ENCODE peak calls at places on chromosomes 5 and 9, in four cellular contexts. One of them, this sample, is unnamed. For H3K36me3, the result is how much of the 10 kb centered on the place peaks cover.

GRCh38 chr9:72871685-72872084 is 81.2 kb downstream of the ALDH1A1 start:
- DNase-seq in fibroblast of lung: no peak
- DNase-seq in PC-9: no peak
- DNase-seq in HCT116: peak
- DNase-seq in this sample: peak

GRCh38 chr5:73459366-73459765 is 10.8 kb upstream of the FOXD1 start:
- DNase-seq in fibroblast of lung: peak
- DNase-seq in HCT116: no peak
- DNase-seq in PC-9: no peak
- DNase-seq in this sample: no peak

GRCh38 chr5:9468070-9468388 is 77.8 kb downstream of the SEMA5A start:
- DNase-seq in fibroblast of lung: peak
- DNase-seq in PC-9: peak
- DNase-seq in HCT116: no peak
- DNase-seq in this sample: no peak

GRCh38 chr9:85443190-85443598 is 298.6 kb downstream of the AGTPBP1 start:
- DNase-seq in PC-9: no peak
- DNase-seq in fibroblast of lung: no peak
- DNase-seq in HCT116: no peak
- DNase-seq in this sample: no peak

GRCh38 chr9:121218357-121219027 is 16.8 kb upstream of the RAB14 start:
- DNase-seq in HCT116: no peak
- DNase-seq in fibroblast of lung: no peak
- DNase-seq in PC-9: no peak
- DNase-seq in this sample: no peak

GRCh38 chr9:121684381-121685145 is 33.1 kb downstream of the DAB2IP start:
- DNase-seq in PC-9: no peak
- DNase-seq in fibroblast of lung: no peak
- DNase-seq in HCT116: no peak
- DNase-seq in this sample: peak

GRCh38 chr9:33619666-33620404 is 95.8 kb downstream of the ANKRD18B start:
- DNase-seq in PC-9: peak
- DNase-seq in HCT116: peak
- DNase-seq in fibroblast of lung: peak
- DNase-seq in this sample: peak

GRCh38 chr9:36825179-36825578 is 208.9 kb downstream of the PAX5 start:
- DNase-seq in PC-9: no peak
- DNase-seq in fibroblast of lung: no peak
- DNase-seq in HCT116: no peak
- DNase-seq in this sample: no peak

GRCh38 chr5:81242906-81243436 is 9.8 kb downstream of the CKMT2 start:
- DNase-seq in fibroblast of lung: no peak
- DNase-seq in PC-9: no peak
- DNase-seq in HCT116: no peak
- DNase-seq in this sample: no peak

GRCh38 chr5:124655943-124656459 is 90.4 kb downstream of the ZNF608 start:
- DNase-seq in fibroblast of lung: peak
- DNase-seq in HCT116: peak
- DNase-seq in PC-9: peak
- DNase-seq in this sample: peak

DNA sequence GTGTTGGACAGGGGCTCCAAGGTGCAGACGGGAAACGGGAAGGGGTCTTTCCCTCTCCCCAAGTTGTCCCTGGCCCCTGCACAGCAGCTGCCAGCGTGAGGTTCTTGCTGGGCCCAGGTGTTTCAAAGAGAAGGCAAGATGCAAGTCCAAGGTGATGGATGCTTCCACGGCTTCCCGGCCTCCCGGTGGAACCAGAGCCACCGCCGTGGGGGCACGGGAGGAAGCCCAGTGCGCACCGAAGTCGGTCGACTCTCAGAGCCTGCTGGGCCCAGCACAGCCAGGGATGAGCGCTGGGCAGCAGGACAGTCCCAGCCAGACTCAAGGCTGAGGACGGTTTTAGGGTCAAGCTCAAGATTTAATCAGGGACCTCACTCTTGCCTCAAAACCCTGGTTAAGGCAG is 25.2 kb upstream of the BARHL1 start:
- DNase-seq in HCT116: no peak
- DNase-seq in PC-9: no peak
- DNase-seq in fibroblast of lung: no peak
- DNase-seq in this sample: no peak
- TF ChIP-seq EZH2 in HCT116: no peak
- TF ChIP-seq EZH2 in PC-9: no peak
- TF ChIP-seq EZH2 in fibroblast of lung: no peak
- TF ChIP-seq EZH2 in this sample: no peak

GRCh38 chr5:127876384-127876783 is 173.2 kb downstream of the CCDC192 start:
- DNase-seq in HCT116: peak
- DNase-seq in PC-9: no peak
- DNase-seq in fibroblast of lung: peak
- DNase-seq in this sample: no peak

GRCh38 chr5:127871448-127872153 is 168.4 kb downstream of the CCDC192 start:
- DNase-seq in fibroblast of lung: no peak
- DNase-seq in PC-9: peak
- DNase-seq in HCT116: no peak
- DNase-seq in this sample: no peak

GRCh38 chr5:127872494-127872893 is 169.3 kb downstream of the CCDC192 start:
- DNase-seq in fibroblast of lung: no peak
- DNase-seq in PC-9: no peak
- DNase-seq in HCT116: no peak
- DNase-seq in this sample: no peak

GRCh38 chr5:127878174-127878750 is 175.1 kb downstream of the CCDC192 start:
- DNase-seq in HCT116: peak
- DNase-seq in fibroblast of lung: peak
- DNase-seq in PC-9: no peak
- DNase-seq in this sample: peak

DNA sequence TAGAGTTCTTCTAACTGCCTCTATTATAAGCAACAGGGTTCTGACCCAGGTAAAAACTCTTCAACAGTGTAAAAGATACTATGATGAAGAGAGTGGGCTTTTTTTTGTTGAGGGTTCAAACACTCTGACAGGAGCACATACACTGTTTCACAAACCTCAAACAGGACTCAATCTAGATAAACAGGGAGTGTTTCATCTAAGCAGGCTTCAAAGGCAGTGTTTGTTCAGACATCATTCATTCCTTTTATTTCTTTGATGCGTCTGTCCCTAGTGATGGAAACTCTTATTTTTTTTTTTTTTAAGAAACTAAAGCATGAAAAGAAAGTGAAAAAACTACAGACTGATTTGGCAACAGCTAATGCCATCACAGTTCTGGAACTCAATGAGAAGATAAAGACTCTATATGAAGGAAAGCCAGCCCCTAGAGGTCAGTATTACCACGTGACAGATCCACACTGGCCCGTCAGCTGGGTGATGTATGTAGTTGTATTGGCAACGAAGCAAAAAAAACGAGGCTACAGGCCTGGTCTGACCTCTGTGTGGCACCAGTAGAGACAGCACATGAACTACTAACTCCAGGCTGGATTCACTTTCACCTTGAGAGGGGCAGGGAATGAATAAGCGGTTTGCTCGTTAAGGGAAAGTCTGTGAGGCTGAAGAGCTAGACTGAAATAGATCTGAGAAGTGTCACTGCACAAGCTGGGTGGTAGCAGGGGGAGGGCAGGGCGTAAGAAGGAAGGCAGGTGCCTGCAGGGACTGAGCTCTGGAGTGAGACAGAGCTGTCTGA is 172.2 kb downstream of the CCDC192 start:
- DNase-seq in HCT116: peak
- DNase-seq in PC-9: peak
- DNase-seq in fibroblast of lung: peak
- DNase-seq in this sample: peak
- TF ChIP-seq CTCF in HCT116: peak
- TF ChIP-seq CTCF in PC-9: peak
- TF ChIP-seq CTCF in fibroblast of lung: peak
- TF ChIP-seq CTCF in this sample: peak

DNA sequence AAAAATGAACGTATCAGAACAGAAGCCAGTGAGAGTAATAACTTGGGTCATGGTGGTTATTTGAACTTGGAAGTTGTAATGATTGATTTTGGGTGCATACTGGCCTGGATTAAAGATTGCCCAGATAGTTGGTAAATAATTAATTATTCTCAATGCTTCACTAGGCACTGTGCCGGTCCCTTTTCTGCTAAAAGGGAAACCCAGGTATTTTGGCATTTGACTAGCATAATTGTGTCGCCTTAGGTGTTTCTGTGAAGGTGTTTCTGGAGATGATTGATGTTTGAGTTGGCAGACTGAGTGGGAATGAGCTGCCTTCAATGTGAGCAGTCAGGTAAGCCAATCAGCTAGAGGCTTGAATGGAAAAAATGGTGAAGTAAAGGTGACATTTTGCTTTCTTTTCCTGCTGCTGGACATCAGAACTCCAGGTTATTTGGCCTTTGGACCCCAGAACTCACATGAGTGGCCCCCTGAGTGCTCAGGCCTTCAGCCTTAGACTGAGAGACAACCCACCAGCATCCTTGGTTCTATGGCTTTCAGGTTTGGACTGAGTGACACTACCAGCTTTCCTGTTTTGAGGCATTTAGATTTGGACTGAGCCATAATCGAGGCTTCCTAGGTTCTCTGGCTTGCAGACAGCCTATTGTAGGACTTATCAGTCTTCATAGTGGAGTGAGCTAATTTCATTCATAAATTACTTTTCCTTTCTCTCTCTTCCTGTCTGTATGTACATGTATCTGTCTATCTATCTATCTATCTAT is 120.7 kb upstream of the PAPPA start:
- DNase-seq in fibroblast of lung: no peak
- DNase-seq in PC-9: no peak
- DNase-seq in HCT116: no peak
- DNase-seq in this sample: no peak
- H3K36me3 ChIP-seq in fibroblast of lung: under half
- H3K36me3 ChIP-seq in PC-9: under half
- H3K36me3 ChIP-seq in HCT116: under half
- H3K36me3 ChIP-seq in this sample: under half

GRCh38 chr9:135714242-135715055 is 12.5 kb downstream of the KCNT1 start:
- DNase-seq in fibroblast of lung: no peak
- DNase-seq in PC-9: no peak
- DNase-seq in HCT116: no peak
- DNase-seq in this sample: no peak
- TF ChIP-seq EZH2 in fibroblast of lung: no peak
- TF ChIP-seq EZH2 in PC-9: no peak
- TF ChIP-seq EZH2 in HCT116: no peak
- TF ChIP-seq EZH2 in this sample: peak

DNA sequence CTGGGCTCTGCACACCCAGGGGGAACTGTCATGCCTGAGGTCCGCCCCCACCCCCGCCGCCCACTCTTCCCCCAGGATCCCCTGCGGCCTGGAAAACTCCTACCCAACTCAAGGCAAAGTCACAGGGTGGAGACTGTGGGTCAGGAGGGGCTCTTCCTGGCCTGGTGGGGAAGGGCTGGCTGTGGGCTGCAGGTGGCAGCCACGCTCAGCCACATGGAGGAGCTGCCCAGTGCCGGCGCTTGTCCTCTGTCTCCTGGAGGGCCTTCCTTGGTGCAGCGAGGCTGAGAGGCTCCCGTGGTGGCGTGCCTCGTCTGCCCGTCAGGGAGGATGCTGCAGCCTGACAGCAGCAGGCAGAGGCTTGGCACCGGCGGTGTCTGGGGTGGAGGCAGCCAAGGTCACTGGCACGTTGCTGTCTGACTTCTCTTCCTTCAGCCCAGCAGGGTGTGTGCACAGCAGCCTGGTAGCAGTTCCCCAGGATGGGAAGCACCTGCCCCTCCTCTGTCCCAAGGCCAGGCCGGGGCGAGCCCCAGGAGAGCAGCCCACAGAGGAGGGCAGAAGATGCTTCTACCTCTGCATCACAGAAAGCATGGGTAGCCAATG is 78.1 kb downstream of the ADAMTS2 start:
- DNase-seq in fibroblast of lung: no peak
- DNase-seq in PC-9: no peak
- DNase-seq in HCT116: no peak
- DNase-seq in this sample: no peak
- TF ChIP-seq CTCF in fibroblast of lung: no peak
- TF ChIP-seq CTCF in PC-9: no peak
- TF ChIP-seq CTCF in HCT116: no peak
- TF ChIP-seq CTCF in this sample: no peak

This sample was measured in A673.